ENCODE peak calls at places on chromosomes 13 and 19, in four cellular contexts. E is activated CD8-positive, alpha-beta memory T cell treated with anti-CD3 and anti-CD28 coated beads, Interleukin-2, amount 50 U/mL, for 4 hours; W is globus pallidus; R is cardiac fibroblast. H is an unnamed sample.

GRCh38 chr19:50492303-50493052 is 15.8 kb upstream of the GARIN5A start:
- DNase-seq in E (no peak), W (no peak), R (no peak), H (peak; percentile 46)

GRCh38 chr13:74248477-74248876 is 114.3 kb upstream of the KLF12 start:
- DNase-seq in E (no peak), W (no peak), R (no peak), H (no peak)

GRCh38 chr13:75458696-75459422 is 23.1 kb downstream of the TBC1D4 start:
- DNase-seq in E (no peak), W (no peak), R (peak; percentile 24), H (no peak)

GRCh38 chr13:31038834-31039552 is 106.5 kb downstream of the TEX26 start:
- DNase-seq in E (no peak), W (no peak), R (peak; percentile 21), H (no peak)

GRCh38 chr19:50721441-50722137 is 1.6 kb upstream of the CLEC11A start:
- DNase-seq in E (no peak), W (no peak), R (no peak), H (no peak)

GRCh38 chr13:96984061-96984508 is 10.2 kb downstream of the OXGR1 start:
- DNase-seq in E (no peak), W (peak; percentile 38), R (no peak), H (peak; percentile 59)

GRCh38 chr13:101979825-101980224 is 422.0 kb downstream of the FGF14 start:
- DNase-seq in E (no peak), W (no peak), R (no peak), H (no peak)

GRCh38 chr19:52398091-52398461 is 427 bp downstream of the ZNF528 start:
- DNase-seq in E (no peak), W (peak; percentile 0), R (peak; percentile 21), H (no peak)

GRCh38 chr13:74062933-74063332 is 71.3 kb downstream of the KLF12 start:
- DNase-seq in E (peak; percentile 22), W (peak; percentile 51), R (peak; percentile 74), H (peak; percentile 59)

GRCh38 chr13:23899555-23899954 is 2.3 kb upstream of the C1QTNF9B start:
- DNase-seq in E (no peak), W (no peak), R (peak; percentile 59), H (no peak)

GRCh38 chr13:31236211-31236786 is 36.5 kb downstream of the B3GLCT start:
- DNase-seq in E (no peak), W (peak; percentile 29), R (peak; percentile 73), H (no peak)

GRCh38 chr13:100490692-100491091 is 97.9 kb downstream of the GGACT start:
- DNase-seq in E (no peak), W (no peak), R (no peak), H (no peak)

GRCh38 chr19:46932346-46932745 is 71.5 kb downstream of the ARHGAP35 start:
- DNase-seq in E (no peak), W (no peak), R (peak; percentile 57), H (no peak)

GRCh38 chr13:46951516-46951915 is 54.7 kb upstream of the HTR2A start:
- DNase-seq in E (no peak), W (no peak), R (no peak), H (no peak)

GRCh38 chr19:48543121-48543710 is 8.8 kb upstream of the SULT2B1 start:
- DNase-seq in E (no peak), W (no peak), R (peak; percentile 64), H (peak; percentile 64)

GRCh38 chr19:30332445-30333234 is 39.5 kb upstream of the ZNF536 start:
- DNase-seq in E (no peak), W (no peak), R (no peak), H (no peak)

GRCh38 chr19:6551607-6552450 is 21.0 kb downstream of the TNFSF9 start:
- DNase-seq in E (peak; percentile 60), W (no peak), R (no peak), H (peak; percentile 60)

GRCh38 chr19:13804830-13805683 is 9.8 kb downstream of the ZSWIM4 start:
- DNase-seq in E (peak; percentile 33), W (peak; percentile 11), R (no peak), H (no peak)

GRCh38 chr13:26320766-26321165 is 66.8 kb downstream of the CDK8 start:
- DNase-seq in E (no peak), W (peak; percentile 10), R (no peak), H (no peak)

GRCh38 chr19:39705578-39706188 is 1.4 kb downstream of the LGALS14 start:
- DNase-seq in E (no peak), W (no peak), R (no peak), H (no peak)

GRCh38 chr19:23996549-23996948 is 81.9 kb downstream of the ZNF726 start:
- DNase-seq in E (no peak), W (no peak), R (no peak), H (no peak)

GRCh38 chr13:66345988-66346387 is 884.1 kb downstream of the PCDH9 start:
- DNase-seq in E (no peak), W (peak; percentile 64), R (no peak), H (no peak)

GRCh38 chr13:40682449-40683240 is 16.2 kb upstream of the FOXO1 start:
- DNase-seq in E (no peak), W (peak; percentile 16), R (peak; percentile 52), H (no peak)

GRCh38 chr19:57241181-57241580 is 749 bp downstream of the ZNF805 start:
- DNase-seq in E (no peak), W (no peak), R (peak; percentile 51), H (no peak)

GRCh38 chr19:12202250-12202649 is 39.4 kb downstream of the ZNF136 start:
- DNase-seq in E (peak; percentile 53), W (no peak), R (no peak), H (peak; percentile 60)

GRCh38 chr13:89748716-89749115 is 1598.8 kb upstream of the MIR17HG start:
- DNase-seq in E (no peak), W (no peak), R (peak; percentile 18), H (no peak)

GRCh38 chr19:39351537-39352037 is 9.4 kb downstream of the SAMD4B start:
- DNase-seq in E (no peak), W (no peak), R (no peak), H (no peak)

GRCh38 chr19:15237759-15238638 is 5.8 kb upstream of the EPHX3 start:
- DNase-seq in E (no peak), W (no peak), R (no peak), H (no peak)

GRCh38 chr13:66087149-66087780 is 1142.9 kb downstream of the PCDH9 start:
- DNase-seq in E (no peak), W (no peak), R (peak; percentile 75), H (no peak)

GRCh38 chr13:51594432-51594831 is 10.2 kb downstream of the WDFY2 start:
- DNase-seq in E (no peak), W (no peak), R (no peak), H (no peak)

GRCh38 chr19:34733266-34733825 is 697 bp upstream of the ZNF181 start:
- DNase-seq in E (no peak), W (no peak), R (no peak), H (peak; percentile 54)